ENCODE peak calls at places on chromosome 15, in seven cellular contexts. Z is HFFc6; T is GM20000; M is AG10803; G is keratinocyte; L is stimulated activated CD4-positive, alpha-beta T cell treated with anti-CD3 and anti-CD28 coated beads, Interleukin-1b, Interleukin-23, amount 100 ng/mL, for 48 hours; E is mesothelial cell of epicardium. K is an unnamed sample.

GRCh38 chr15:40471105-40471777 is 457 bp downstream of the CHST14 start:
- DNase-seq in Z (no peak), T (peak), M (peak), G (no peak), L (no peak), E (peak), K (peak)

GRCh38 chr15:70833897-70834765 is 19.8 kb downstream of the LARP6 start:
- DNase-seq in Z (peak), T (no peak), M (peak), G (no peak), L (no peak), E (no peak), K (no peak)

GRCh38 chr15:34154725-34155204 is 52.9 kb downstream of the PGBD4 start:
- DNase-seq in Z (peak), T (no peak), M (no peak), G (peak), L (peak), E (no peak), K (no peak)

GRCh38 chr15:38307251-38307650 is 54.6 kb downstream of the SPRED1 start:
- DNase-seq in Z (no peak), T (no peak), M (no peak), G (no peak), L (no peak), E (no peak), K (no peak)

GRCh38 chr15:63157891-63158431 is 684 bp upstream of the RPS27L start:
- DNase-seq in Z (peak), T (peak), M (peak), G (no peak), L (no peak), E (peak), K (peak)

GRCh38 chr15:62089616-62090015 is 22.8 kb downstream of the C2CD4A start:
- DNase-seq in Z (no peak), T (no peak), M (no peak), G (no peak), L (no peak), E (no peak), K (no peak)

GRCh38 chr15:52417501-52417900 is 111.2 kb downstream of the MYO5A start:
- DNase-seq in Z (no peak), T (no peak), M (peak), G (peak), L (no peak), E (no peak), K (no peak)

GRCh38 chr15:59005579-59005978 is 18.1 kb downstream of the RNF111 start:
- DNase-seq in Z (no peak), T (no peak), M (no peak), G (no peak), L (no peak), E (no peak), K (no peak)

GRCh38 chr15:29773816-29774215 is 48.5 kb downstream of the TJP1 start:
- DNase-seq in Z (no peak), T (no peak), M (no peak), G (no peak), L (no peak), E (no peak), K (no peak)

GRCh38 chr15:27885226-27885625 is 213.9 kb downstream of the OCA2 start:
- DNase-seq in Z (no peak), T (no peak), M (no peak), G (no peak), L (no peak), E (no peak), K (no peak)

GRCh38 chr15:66873856-66874255 is 171.8 kb downstream of the SMAD6 start:
- DNase-seq in Z (no peak), T (no peak), M (no peak), G (no peak), L (no peak), E (no peak), K (no peak)

GRCh38 chr15:93649691-93650235 is 560.8 kb upstream of the RGMA start:
- DNase-seq in Z (no peak), T (no peak), M (no peak), G (no peak), L (no peak), E (no peak), K (no peak)

GRCh38 chr15:52559022-52559421 is 9.8 kb downstream of the ARPP19 start:
- DNase-seq in Z (no peak), T (no peak), M (no peak), G (no peak), L (peak), E (no peak), K (no peak)

K was measured in uterus.